ENCODE peak calls at places on chromosomes 16 and 17, in eight cellular contexts. H is transverse colon, L is heart left ventricle, I is uterus, X is prostate gland, C is HCT116, N is body of pancreas, Z is testis. K is an unnamed sample.

GRCh38 chr16:46746821-46747776 is 1.0 kb downstream of the MYLK3 start:
- DNase-seq in H (no peak), L (peak), I (no peak), X (no peak), C (no peak), N (no peak), Z (no peak), K (no peak)

GRCh38 chr17:61361084-61361483 is 38.6 kb upstream of the TBX2 start:
- DNase-seq in H (no peak), L (no peak), I (no peak), X (no peak), C (no peak), N (no peak), Z (no peak), K (no peak)

GRCh38 chr17:30796016-30796415 is 28.5 kb downstream of the CRLF3 start:
- DNase-seq in H (no peak), L (no peak), I (no peak), X (no peak), C (no peak), N (no peak), Z (no peak), K (no peak)

GRCh38 chr17:29568331-29569244 is at the start of gene TP53I13:
- DNase-seq in H (peak), L (peak), I (peak), X (peak), C (peak), N (peak), Z (peak), K (peak)

GRCh38 chr16:69490707-69491324 is 66.4 kb downstream of the CYB5B start:
- DNase-seq in H (no peak), L (no peak), I (no peak), X (no peak), C (no peak), N (no peak), Z (no peak), K (no peak)

GRCh38 chr17:859461-860195 is 77.5 kb downstream of the MRM3 start:
- DNase-seq in H (no peak), L (no peak), I (peak), X (peak), C (no peak), N (no peak), Z (peak), K (no peak)

GRCh38 chr17:48479014-48479402 is 49.0 kb upstream of the SKAP1 start:
- DNase-seq in H (no peak), L (no peak), I (no peak), X (no peak), C (no peak), N (no peak), Z (no peak), K (no peak)

GRCh38 chr17:58666858-58667267 is 25.0 kb downstream of the TEX14 start:
- DNase-seq in H (peak), L (peak), I (peak), X (peak), C (peak), N (peak), Z (peak), K (peak)

GRCh38 chr17:77349976-77350830 is 209.4 kb downstream of the SEC14L1 start:
- DNase-seq in H (no peak), L (peak), I (peak), X (no peak), C (no peak), N (no peak), Z (peak), K (no peak)

GRCh38 chr17:39404542-39405378 is 3.3 kb upstream of the FBXL20 start:
- DNase-seq in H (no peak), L (no peak), I (no peak), X (no peak), C (no peak), N (no peak), Z (peak), K (no peak)

GRCh38 chr16:56269824-56270684 is 78.8 kb downstream of the GNAO1 start:
- DNase-seq in H (peak), L (peak), I (no peak), X (no peak), C (no peak), N (peak), Z (peak), K (no peak)

GRCh38 chr17:33113281-33114010 is 121.8 kb downstream of the SPACA3 start:
- DNase-seq in H (no peak), L (peak), I (no peak), X (no peak), C (no peak), N (peak), Z (peak), K (no peak)

GRCh38 chr17:45963258-45963657 is 35.8 kb upstream of the STH start:
- DNase-seq in H (no peak), L (no peak), I (no peak), X (no peak), C (no peak), N (no peak), Z (no peak), K (no peak)

GRCh38 chr17:57413848-57414651 is 157.7 kb downstream of the MSI2 start:
- DNase-seq in H (peak), L (no peak), I (no peak), X (no peak), C (no peak), N (no peak), Z (no peak), K (no peak)

GRCh38 chr17:30091166-30091670 is 25.4 kb upstream of the NSRP1 start:
- DNase-seq in H (no peak), L (no peak), I (no peak), X (no peak), C (no peak), N (no peak), Z (no peak), K (no peak)

GRCh38 chr17:60157487-60158040 is 7.8 kb downstream of the CA4 start:
- DNase-seq in H (no peak), L (no peak), I (no peak), X (no peak), C (no peak), N (no peak), Z (no peak), K (no peak)

GRCh38 chr16:50666658-50667496 is 14.2 kb downstream of the SNX20 start:
- DNase-seq in H (no peak), L (no peak), I (no peak), X (no peak), C (no peak), N (no peak), Z (no peak), K (no peak)

GRCh38 chr16:88803264-88803987 is at the start of gene CDT1:
- DNase-seq in H (peak), L (peak), I (peak), X (peak), C (peak), N (peak), Z (peak), K (peak)

GRCh38 chr17:29622337-29623282 is at the start of gene CORO6:
- DNase-seq in H (peak), L (peak), I (peak), X (no peak), C (no peak), N (peak), Z (peak), K (peak)

GRCh38 chr16:47676628-47677177 is 215.6 kb downstream of the PHKB start:
- DNase-seq in H (no peak), L (no peak), I (no peak), X (no peak), C (no peak), N (no peak), Z (no peak), K (no peak)

GRCh38 chr17:33686171-33686570 is 393.1 kb upstream of the ASIC2 start:
- DNase-seq in H (no peak), L (no peak), I (no peak), X (no peak), C (no peak), N (no peak), Z (peak), K (peak)

GRCh38 chr16:65754799-65755691 is 611.4 kb upstream of the CDH5 start:
- DNase-seq in H (peak), L (no peak), I (peak), X (no peak), C (no peak), N (no peak), Z (no peak), K (no peak)

GRCh38 chr17:65550075-65550635 is 11.3 kb downstream of the AXIN2 start:
- DNase-seq in H (no peak), L (no peak), I (no peak), X (no peak), C (no peak), N (no peak), Z (no peak), K (no peak)

GRCh38 chr17:81838753-81839255 is 4.0 kb upstream of the PPP1R27 start:
- DNase-seq in H (no peak), L (no peak), I (no peak), X (no peak), C (no peak), N (no peak), Z (no peak), K (no peak)

GRCh38 chr16:53129281-53130192 is 74.7 kb downstream of the CHD9 start:
- DNase-seq in H (no peak), L (no peak), I (no peak), X (peak), C (no peak), N (peak), Z (no peak), K (peak)

GRCh38 chr17:46128453-46128852 is 64.8 kb downstream of the KANSL1 start:
- DNase-seq in H (no peak), L (no peak), I (no peak), X (no peak), C (no peak), N (no peak), Z (no peak), K (no peak)

GRCh38 chr16:27223701-27224100 is 20.4 kb downstream of the KDM8 start:
- DNase-seq in H (no peak), L (no peak), I (no peak), X (no peak), C (no peak), N (no peak), Z (no peak), K (no peak)

GRCh38 chr17:80969030-80969673 is 22.5 kb upstream of the CHMP6 start:
- DNase-seq in H (no peak), L (no peak), I (no peak), X (no peak), C (no peak), N (no peak), Z (no peak), K (no peak)

GRCh38 chr17:30344283-30345088 is 10.6 kb upstream of the TMIGD1 start:
- DNase-seq in H (peak), L (peak), I (no peak), X (peak), C (no peak), N (peak), Z (peak), K (no peak)

GRCh38 chr17:55237268-55237667 is 27.5 kb upstream of the HLF start:
- DNase-seq in H (no peak), L (no peak), I (no peak), X (no peak), C (no peak), N (no peak), Z (no peak), K (no peak)

GRCh38 chr16:70550082-70550481 is 26.5 kb downstream of the SF3B3 start:
- DNase-seq in H (no peak), L (no peak), I (no peak), X (no peak), C (no peak), N (no peak), Z (no peak), K (no peak)

GRCh38 chr16:54121084-54121483 is 165.5 kb downstream of the IRX3 start:
- DNase-seq in H (no peak), L (no peak), I (no peak), X (no peak), C (no peak), N (no peak), Z (no peak), K (no peak)

GRCh38 chr17:36495076-36495578 is 8.6 kb downstream of the ZNHIT3 start:
- DNase-seq in H (no peak), L (no peak), I (no peak), X (no peak), C (no peak), N (no peak), Z (no peak), K (no peak)

GRCh38 chr17:57294629-57295501 is 38.5 kb downstream of the MSI2 start:
- DNase-seq in H (no peak), L (peak), I (no peak), X (no peak), C (peak), N (no peak), Z (no peak), K (peak)

GRCh38 chr17:44095647-44096496 is 25.3 kb downstream of the G6PC3 start:
- DNase-seq in H (peak), L (peak), I (peak), X (no peak), C (no peak), N (peak), Z (peak), K (peak)

GRCh38 chr16:67613808-67614207 is 31.1 kb upstream of the CARMIL2 start:
- DNase-seq in H (no peak), L (no peak), I (no peak), X (no peak), C (no peak), N (peak), Z (peak), K (no peak)

GRCh38 chr16:6835941-6836340 is 496.7 kb upstream of the RBFOX1 start:
- DNase-seq in H (no peak), L (no peak), I (no peak), X (no peak), C (no peak), N (no peak), Z (no peak), K (no peak)

GRCh38 chr17:69331746-69332145 is 4.8 kb upstream of the ABCA5 start:
- DNase-seq in H (no peak), L (no peak), I (no peak), X (no peak), C (no peak), N (no peak), Z (no peak), K (no peak)

GRCh38 chr17:69323806-69324205 is 3.1 kb downstream of the ABCA5 start:
- DNase-seq in H (no peak), L (no peak), I (no peak), X (no peak), C (no peak), N (no peak), Z (no peak), K (no peak)

GRCh38 chr17:69326302-69327059 is 452 bp downstream of the ABCA5 start:
- DNase-seq in H (no peak), L (no peak), I (no peak), X (peak), C (no peak), N (no peak), Z (no peak), K (no peak)

GRCh38 chr17:69325518-69326301 is 1.2 kb downstream of the ABCA5 start:
- DNase-seq in H (peak), L (no peak), I (no peak), X (no peak), C (no peak), N (peak), Z (no peak), K (no peak)

GRCh38 chr17:69327060-69327831 is at the start of gene ABCA5:
- DNase-seq in H (peak), L (peak), I (peak), X (peak), C (peak), N (peak), Z (peak), K (peak)
- TF ChIP-seq POLR2A in H (peak), L (no peak), I (peak), X (peak), C (peak), N (peak), Z (peak), K (peak)

DNA sequence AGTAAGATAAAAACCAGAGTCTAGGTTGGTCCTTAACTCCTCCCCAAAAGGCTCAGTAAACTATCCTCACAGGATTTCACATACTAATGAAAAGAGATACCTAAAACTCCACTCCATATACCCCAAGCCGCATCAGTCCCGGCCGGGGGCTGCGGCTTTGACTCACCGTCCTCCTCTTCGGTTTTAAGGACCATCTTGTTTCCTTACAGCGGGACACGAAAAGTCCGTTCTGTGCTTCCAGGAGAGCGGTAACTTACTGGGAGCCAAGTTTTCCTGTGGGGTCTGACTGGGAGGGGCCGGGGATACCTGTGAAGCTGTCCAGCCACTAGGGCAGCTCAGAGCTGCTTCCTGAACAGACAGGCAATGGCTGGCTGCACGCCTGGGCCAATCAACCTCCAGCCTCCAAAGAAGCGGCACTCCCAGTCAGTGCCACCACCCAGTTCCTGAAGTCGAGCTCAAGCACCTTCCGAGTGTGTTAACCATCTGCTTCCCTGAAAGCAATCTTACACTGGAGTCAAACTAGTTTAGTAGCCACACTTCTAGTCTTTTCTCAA is 45.5 kb downstream of the CYTH1 start:
- DNase-seq in H (peak), L (peak), I (peak), X (peak), C (peak), N (peak), Z (peak), K (peak)
- TF ChIP-seq POLR2A in H (peak), L (no peak), I (peak), X (peak), C (no peak), N (peak), Z (no peak), K (peak)

DNA sequence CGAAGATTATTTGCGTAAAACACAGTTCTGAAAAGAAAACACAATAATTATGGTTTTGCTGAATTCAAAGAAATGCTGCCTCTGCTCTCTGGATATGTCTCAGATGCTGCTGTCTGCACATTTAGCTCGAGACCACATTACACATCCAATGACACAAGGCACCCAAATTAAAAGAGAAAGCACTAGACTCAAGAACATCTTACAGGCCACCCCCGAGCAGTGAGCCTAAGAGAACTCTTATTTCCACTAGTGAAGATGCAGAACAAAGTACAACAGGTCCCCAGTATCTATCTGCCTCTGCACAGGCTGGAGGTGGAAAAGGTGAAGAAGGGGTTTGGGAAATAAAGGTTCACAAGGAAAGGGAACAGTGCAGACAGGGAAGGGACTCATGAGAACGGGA is 33.5 kb downstream of the GRB2 start:
- DNase-seq in H (no peak), L (no peak), I (no peak), X (no peak), C (no peak), N (no peak), Z (no peak), K (no peak)
- TF ChIP-seq POLR2A in H (no peak), L (no peak), I (no peak), X (no peak), C (no peak), N (no peak), Z (no peak), K (no peak)

GRCh38 chr16:31196324-31197088 is 6.1 kb downstream of the PYCARD start:
- DNase-seq in H (no peak), L (no peak), I (no peak), X (no peak), C (no peak), N (no peak), Z (no peak), K (no peak)
- TF ChIP-seq POLR2A in H (no peak), L (no peak), I (no peak), X (no peak), C (no peak), N (no peak), Z (no peak), K (no peak)

GRCh38 chr17:18257268-18257681 is 1.3 kb downstream of the FLII start:
- DNase-seq in H (peak), L (no peak), I (no peak), X (peak), C (no peak), N (peak), Z (no peak), K (no peak)

GRCh38 chr17:18256776-18257175 is 1.8 kb downstream of the FLII start:
- DNase-seq in H (no peak), L (no peak), I (no peak), X (no peak), C (no peak), N (no peak), Z (no peak), K (no peak)

GRCh38 chr17:18258356-18259038 is at the start of gene FLII:
- DNase-seq in H (peak), L (peak), I (peak), X (peak), C (no peak), N (peak), Z (peak), K (peak)

GRCh38 chr17:18256351-18256750 is 2.2 kb downstream of the FLII start:
- DNase-seq in H (no peak), L (no peak), I (no peak), X (no peak), C (no peak), N (no peak), Z (no peak), K (no peak)

GRCh38 chr17:18257747-18258355 is 687 bp downstream of the FLII start:
- DNase-seq in H (peak), L (peak), I (peak), X (peak), C (no peak), N (peak), Z (peak), K (peak)
- TF ChIP-seq POLR2A in H (peak), L (no peak), I (no peak), X (peak), C (no peak), N (no peak), Z (no peak), K (no peak)

GRCh38 chr16:29862884-29863668 is at the start of gene CDIPT:
- DNase-seq in H (peak), L (peak), I (peak), X (peak), C (peak), N (peak), Z (peak), K (peak)
- TF ChIP-seq POLR2A in H (peak), L (no peak), I (no peak), X (peak), C (peak), N (peak), Z (no peak), K (peak)

GRCh38 chr17:75679706-75680201 is 12.6 kb downstream of the SAP30BP start:
- DNase-seq in H (peak), L (peak), I (no peak), X (peak), C (no peak), N (no peak), Z (no peak), K (no peak)

GRCh38 chr17:75681289-75681688 is 14.2 kb downstream of the SAP30BP start:
- DNase-seq in H (no peak), L (no peak), I (no peak), X (no peak), C (no peak), N (no peak), Z (no peak), K (no peak)

GRCh38 chr17:75683467-75684041 is 16.4 kb downstream of the SAP30BP start:
- DNase-seq in H (no peak), L (no peak), I (no peak), X (no peak), C (peak), N (no peak), Z (no peak), K (peak)

GRCh38 chr17:75684249-75684648 is 17.1 kb downstream of the SAP30BP start:
- DNase-seq in H (no peak), L (no peak), I (no peak), X (no peak), C (no peak), N (no peak), Z (no peak), K (no peak)

GRCh38 chr17:75680431-75680830 is 13.3 kb downstream of the SAP30BP start:
- DNase-seq in H (no peak), L (no peak), I (no peak), X (no peak), C (no peak), N (no peak), Z (no peak), K (no peak)
- TF ChIP-seq POLR2A in H (no peak), L (no peak), I (no peak), X (no peak), C (no peak), N (no peak), Z (no peak), K (no peak)